ENCODE peak calls at places on chromosome 3, in four cellular contexts. Y is cardiac muscle cell, I is astrocyte, C is heart right ventricle. G is an unnamed sample.

GRCh38 chr3:175940881-175941280 is 1081.7 kb downstream of the NAALADL2 start:
- DNase-seq in I (no peak), C (no peak), Y (no peak), G (no peak)

GRCh38 chr3:2847062-2847841 is 262.9 kb downstream of the IL5RA start:
- DNase-seq in C (no peak), I (no peak), Y (no peak), G (no peak)

GRCh38 chr3:45667569-45667967 is 21.6 kb upstream of the SACM1L start:
- DNase-seq in I (no peak), Y (no peak), C (no peak), G (no peak)

GRCh38 chr3:81983382-81983781 is 221.9 kb upstream of the GBE1 start:
- DNase-seq in C (no peak), I (no peak), Y (no peak), G (no peak)

GRCh38 chr3:71087109-71088018 is 496.2 kb downstream of the FOXP1 start:
- DNase-seq in C (no peak), Y (no peak), I (peak), G (no peak)

GRCh38 chr3:99475229-99475628 is 163.2 kb upstream of the COL8A1 start:
- DNase-seq in I (no peak), C (no peak), Y (no peak), G (no peak)

GRCh38 chr3:133330043-133330442 is 69.8 kb upstream of the BFSP2 start:
- DNase-seq in I (no peak), Y (peak), C (no peak), G (no peak)

GRCh38 chr3:8869613-8870012 is 93.7 kb downstream of the RAD18 start:
- DNase-seq in I (peak), Y (no peak), C (no peak), G (peak)

GRCh38 chr3:112811150-112811884 is 35.3 kb downstream of the CD200R1L start:
- DNase-seq in I (peak), Y (peak), C (peak), G (peak)

GRCh38 chr3:13597661-13598060 is 48.7 kb downstream of the FBLN2 start:
- DNase-seq in Y (no peak), I (no peak), C (no peak), G (no peak)

GRCh38 chr3:172513488-172513887 is 9.7 kb downstream of the TNFSF10 start:
- DNase-seq in Y (no peak), C (no peak), I (peak), G (peak)

GRCh38 chr3:180612363-180612762 is 10.4 kb downstream of the TTC14 start:
- DNase-seq in C (no peak), I (no peak), Y (no peak), G (no peak)

GRCh38 chr3:143040264-143040879 is 39.0 kb downstream of the U2SURP start:
- DNase-seq in I (peak), Y (peak), C (no peak), G (no peak)

GRCh38 chr3:129184396-129184656 is 630 bp upstream of the CNBP start:
- DNase-seq in I (no peak), Y (peak), C (peak), G (no peak)

GRCh38 chr3:10601857-10602230 is 96.5 kb upstream of the ATP2B2 start:
- DNase-seq in C (no peak), Y (no peak), I (no peak), G (no peak)

DNA sequence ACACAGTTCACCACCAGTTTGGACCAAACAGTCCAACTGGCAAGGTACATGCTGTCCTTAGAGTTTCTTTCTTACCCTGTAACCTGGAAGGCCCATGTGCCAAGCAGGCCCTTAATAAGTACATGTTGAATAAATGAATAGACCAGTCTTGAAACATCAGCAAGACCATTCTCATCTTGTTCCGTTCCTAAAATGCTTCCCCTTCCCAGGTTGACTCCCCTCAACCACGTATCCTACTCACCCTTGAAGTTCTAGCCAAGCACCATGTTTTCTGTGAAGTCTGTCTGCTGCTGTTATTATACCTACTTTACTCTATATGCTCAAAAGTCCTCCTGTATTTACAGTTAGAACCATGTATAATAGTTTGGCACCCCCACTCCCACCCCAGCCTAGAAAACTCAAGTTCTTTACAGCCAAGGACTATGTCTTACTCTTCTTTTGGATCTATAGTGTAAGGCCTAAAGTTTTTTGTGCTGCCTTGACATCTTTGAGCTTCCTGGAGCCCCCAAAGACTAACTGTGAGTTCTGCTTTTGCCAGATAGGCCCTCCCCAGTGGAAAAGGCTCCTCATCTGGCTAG is 49.2 kb upstream of the SSR3 start:
- DNase-seq in Y (no peak), I (no peak), C (no peak), G (no peak)
- H3K27ac ChIP-seq in Y (no peak), I (no peak), C (no peak), G (no peak)

GRCh38 chr3:123424999-123425386 is 23.9 kb downstream of the ADCY5 start:
- DNase-seq in Y (no peak), C (peak), I (no peak), G (no peak)
- H3K27ac ChIP-seq in Y (no peak), C (peak), I (no peak), G (no peak)

DNA sequence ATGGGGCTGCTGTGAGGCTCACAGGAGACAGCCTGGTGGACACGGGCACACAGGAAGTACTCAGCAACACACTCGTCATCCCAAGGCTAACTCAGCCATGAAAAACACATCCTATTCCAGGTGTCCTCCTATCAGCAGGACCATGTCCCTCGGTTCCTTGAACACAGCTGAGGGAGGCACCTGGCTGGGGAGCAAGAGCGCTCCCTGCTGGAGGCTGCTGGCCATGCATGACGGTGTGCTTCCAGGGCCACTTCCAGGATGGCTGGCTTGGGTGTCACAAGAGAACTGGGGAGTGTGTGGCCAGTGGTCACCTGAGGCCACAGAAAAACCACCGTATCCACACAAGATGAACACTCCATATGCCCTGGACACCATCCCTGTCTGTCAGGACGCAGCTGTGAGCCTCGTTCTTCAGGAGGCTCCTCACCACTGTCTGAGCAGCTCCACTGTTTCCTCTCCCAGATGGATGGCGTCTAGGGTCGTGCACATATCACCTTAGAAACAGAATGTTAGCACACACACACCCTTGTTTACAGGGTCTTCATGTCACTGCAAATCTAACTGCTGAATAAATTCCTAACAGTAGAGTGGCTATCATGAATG is 31.0 kb downstream of the POC1A start:
- DNase-seq in Y (peak), C (peak), I (peak), G (peak)
- H3K27ac ChIP-seq in Y (no peak), C (peak), I (no peak), G (no peak)

GRCh38 chr3:31953636-31954035 is 27.4 kb downstream of the OSBPL10 start:
- DNase-seq in Y (no peak), C (no peak), I (no peak), G (no peak)

GRCh38 chr3:31948255-31948654 is 32.8 kb downstream of the OSBPL10 start:
- DNase-seq in Y (no peak), C (no peak), I (no peak), G (no peak)

GRCh38 chr3:31955581-31955980 is 25.5 kb downstream of the OSBPL10 start:
- DNase-seq in C (no peak), I (no peak), Y (no peak), G (no peak)

GRCh38 chr3:31953091-31953490 is 28.0 kb downstream of the OSBPL10 start:
- DNase-seq in Y (no peak), I (no peak), C (no peak), G (no peak)

DNA sequence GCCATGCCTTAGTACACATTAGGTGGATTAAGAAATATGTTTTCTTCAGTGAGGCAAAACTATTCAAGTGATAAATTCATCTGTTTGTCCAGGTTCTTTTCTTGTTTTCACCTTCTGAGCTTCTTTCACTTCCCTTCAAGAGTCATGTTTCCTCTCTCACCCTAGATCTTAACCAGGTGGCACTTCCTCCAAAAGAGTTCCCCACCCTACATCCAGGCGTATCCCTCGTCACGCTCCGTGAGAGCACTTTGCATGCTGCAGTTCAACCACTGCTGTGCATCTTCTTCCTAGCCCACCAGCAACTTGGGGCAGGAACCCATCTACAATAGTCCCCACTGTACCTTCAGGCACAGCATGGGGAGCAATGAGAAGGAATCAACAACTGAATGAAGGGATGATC is 28.9 kb downstream of the OSBPL10 start:
- DNase-seq in I (no peak), C (no peak), Y (no peak), G (no peak)
- H3K27ac ChIP-seq in I (no peak), C (no peak), Y (no peak), G (no peak)

GRCh38 chr3:15010664-15011063 is 54.5 kb downstream of the MRPS25 start:
- DNase-seq in C (no peak), I (peak), Y (no peak), G (no peak)
- H3K27ac ChIP-seq in C (no peak), I (no peak), Y (no peak), G (no peak)

G was measured in AG04450.